ENCODE peak calls at places on chromosomes 1 and 21, in ten cellular contexts. R is H1, Z is adrenal gland, V is prostate gland, S is breast epithelium, W is transverse colon, J is right lobe of liver, C is heart left ventricle, O is uterus, K is thyroid gland. T is an unnamed sample.

GRCh38 chr1:9652379-9653194 is 1.1 kb downstream of the PIK3CD start:
- DNase-seq in R (no peak), C (peak; percentile 81), O (no peak), K (no peak), J (no peak), Z (no peak), S (no peak), W (peak; percentile 42), V (no peak), T (no peak)

GRCh38 chr21:42236693-42237092 is 17.8 kb downstream of the ABCG1 start:
- DNase-seq in S (no peak), O (no peak), Z (no peak), R (no peak), K (no peak), J (no peak), V (no peak), C (no peak), W (no peak), T (no peak)

GRCh38 chr1:159746676-159747075 is 32.3 kb upstream of the CRP start:
- DNase-seq in V (no peak), R (no peak), S (no peak), W (no peak), C (no peak), J (no peak), O (no peak), K (no peak), Z (no peak), T (no peak)

GRCh38 chr21:42631142-42631541 is 22.3 kb upstream of the PDE9A start:
- DNase-seq in S (no peak), V (no peak), W (peak; percentile 1), R (no peak), C (no peak), O (no peak), K (no peak), Z (peak; percentile 0), J (no peak), T (peak; percentile 37)

GRCh38 chr1:92915547-92915946 is 45.7 kb downstream of the DIPK1A start:
- DNase-seq in O (no peak), Z (no peak), W (no peak), S (no peak), J (no peak), R (no peak), K (no peak), C (no peak), V (no peak), T (no peak)

GRCh38 chr1:220775238-220775853 is 11.4 kb upstream of the MTARC1 start:
- DNase-seq in J (no peak), Z (no peak), C (no peak), O (no peak), V (no peak), W (peak; percentile 59), K (peak; percentile 47), S (no peak), R (no peak), T (no peak)

GRCh38 chr1:177600371-177600770 is 369.5 kb downstream of the SEC16B start:
- DNase-seq in J (no peak), R (no peak), S (no peak), O (no peak), V (no peak), C (no peak), W (no peak), Z (no peak), K (no peak), T (no peak)

GRCh38 chr1:73839922-73840321 is 358.1 kb downstream of the LRRIQ3 start:
- DNase-seq in V (no peak), W (no peak), J (no peak), Z (no peak), O (no peak), R (no peak), C (no peak), S (no peak), K (peak; percentile 11), T (no peak)

GRCh38 chr1:145824499-145824842 is 471 bp downstream of the POLR3C start:
- DNase-seq in S (no peak), O (no peak), Z (no peak), R (no peak), J (no peak), K (no peak), C (no peak), V (no peak), W (no peak), T (no peak)

GRCh38 chr1:105137543-105138444 is 1388.1 kb downstream of the AMY1C start:
- DNase-seq in O (no peak), V (no peak), Z (peak; percentile 18), S (no peak), K (no peak), W (no peak), C (peak; percentile 57), J (no peak), R (peak; percentile 62), T (no peak)

GRCh38 chr1:22024485-22025367 is 23.3 kb downstream of the CELA3A start:
- DNase-seq in V (peak; percentile 27), W (peak; percentile 70), Z (peak; percentile 74), S (peak; percentile 56), K (peak; percentile 44), J (peak; percentile 55), C (peak; percentile 66), R (no peak), O (peak; percentile 40), T (peak; percentile 51)

GRCh38 chr1:39398278-39399010 is 93.0 kb upstream of the BMP8A start:
- DNase-seq in V (no peak), O (peak; percentile 34), J (no peak), Z (peak; percentile 87), R (no peak), S (peak; percentile 37), W (peak; percentile 71), K (peak; percentile 87), C (no peak), T (peak; percentile 78)
- H3K4me3 ChIP-seq in V (no peak overlapping the region), O (no peak overlapping the region), J (no peak overlapping the region), Z (no peak overlapping the region), R (no peak overlapping the region), S (no peak overlapping the region), W (no peak overlapping the region), K (no peak overlapping the region), C (no peak overlapping the region), T (no peak overlapping the region)

DNA sequence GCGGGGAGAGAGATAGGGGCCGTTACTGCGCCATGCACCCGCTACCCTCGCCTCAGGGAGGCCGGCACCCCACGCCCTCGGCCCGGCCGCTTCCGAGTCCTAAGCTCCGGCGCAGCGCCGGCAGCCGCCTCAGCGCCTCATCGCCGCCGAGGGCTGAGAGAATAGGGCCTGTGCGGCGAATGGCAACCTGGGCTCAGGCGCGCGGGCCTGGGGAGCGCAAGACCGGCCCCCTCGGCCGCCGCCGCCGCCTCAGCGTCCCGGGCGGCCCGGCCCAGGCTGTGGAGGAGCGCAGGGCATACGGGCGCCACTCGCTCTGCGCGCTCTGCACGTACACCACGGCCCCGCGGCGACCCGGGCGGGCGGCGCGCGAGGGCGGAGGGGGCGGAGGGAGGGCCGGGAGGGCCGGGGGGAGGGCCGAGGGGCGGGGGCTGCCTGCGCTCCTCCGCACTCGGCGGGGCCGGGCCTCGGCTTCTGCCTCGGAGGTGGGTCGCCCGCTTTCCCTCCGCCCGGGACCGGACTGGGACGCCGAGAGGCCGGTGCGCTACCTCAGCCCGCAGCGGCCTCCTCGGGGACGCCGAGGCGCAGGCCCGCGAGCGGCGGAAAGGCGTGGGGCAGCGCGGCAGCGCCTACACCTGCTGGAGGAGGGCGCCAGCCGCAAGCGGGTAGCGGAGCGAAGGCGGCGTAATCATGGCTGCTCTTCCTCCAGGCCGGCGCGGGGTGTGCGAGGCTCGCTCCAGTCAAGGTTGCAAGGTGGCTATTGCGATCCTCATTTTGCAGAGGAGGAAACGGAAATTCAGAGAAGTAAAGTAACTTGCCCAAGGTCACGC is at the start of gene EGLN1:
- DNase-seq in O (peak; percentile 83), S (peak; percentile 57), K (peak; percentile 89), J (peak; percentile 93), W (peak; percentile 89), V (peak; percentile 76), Z (peak; percentile 84), R (peak; percentile 19), C (peak; percentile 94), T (peak; percentile 61)
- TF ChIP-seq POLR2A in O (peak; percentile 81), S (peak; percentile 58), K (peak; percentile 91), J (peak; percentile 97), W (peak; percentile 91), V (peak; percentile 65), Z (peak; percentile 66), R (peak; percentile 55), C (no peak), T (no peak)

GRCh38 chr1:205678286-205679111 is 1.8 kb downstream of the SLC45A3 start:
- DNase-seq in O (peak; percentile 46), V (no peak), C (peak; percentile 69), S (no peak), J (peak; percentile 71), W (no peak), K (peak; percentile 19), Z (peak; percentile 60), R (no peak), T (no peak)
- H3K4me3 ChIP-seq in O (no peak overlapping the region), V (peak overlapping the region; percentile 84), C (peak overlapping the region; percentile 2), S (peak overlapping the region; percentile 71), J (peak overlapping the region; percentile 94), W (no peak overlapping the region), K (no peak overlapping the region), Z (no peak overlapping the region), R (no peak overlapping the region), T (no peak overlapping the region)

DNA sequence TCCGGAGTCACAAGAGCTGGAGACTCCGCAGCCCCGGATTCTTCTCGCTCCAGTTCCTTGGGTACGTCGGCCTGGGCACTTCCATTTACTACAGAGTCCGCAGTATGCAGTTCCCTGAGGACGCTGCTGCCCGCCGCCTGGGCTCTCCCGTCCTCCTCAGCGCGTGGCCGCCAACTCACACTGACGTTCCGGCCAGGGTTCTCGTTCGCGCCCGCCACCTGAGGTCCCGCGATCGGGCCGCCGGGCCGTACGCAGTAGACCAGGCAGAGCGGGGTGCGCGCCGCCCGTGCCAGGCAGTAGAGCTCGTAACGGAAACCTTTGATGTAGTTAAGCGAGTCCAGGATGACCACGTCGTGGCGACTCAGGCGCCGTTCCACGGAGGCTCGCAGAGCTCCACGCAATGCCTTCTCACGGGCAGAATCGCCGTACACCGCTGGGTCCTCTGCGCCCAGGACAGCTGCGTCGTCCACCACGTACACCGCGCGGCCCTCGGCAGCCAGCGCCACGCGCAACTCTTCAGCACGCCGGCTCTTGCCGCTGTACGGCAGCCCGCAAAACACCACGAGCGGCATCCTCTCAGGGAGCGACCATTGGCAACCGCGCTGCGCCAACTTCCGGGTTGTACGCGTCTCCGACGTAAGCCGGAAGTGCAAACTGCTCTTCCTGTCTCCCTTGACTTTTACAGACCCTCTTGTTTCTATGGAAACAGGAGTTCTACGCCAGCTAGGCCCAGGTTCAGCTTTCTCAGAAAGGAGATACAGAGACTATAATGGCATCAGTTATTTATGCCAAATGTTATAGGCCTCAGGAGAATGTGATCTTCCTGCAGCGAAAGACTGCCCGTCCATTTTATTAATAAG is at the start of gene KTI12:
- DNase-seq in R (peak; percentile 70), O (peak; percentile 84), Z (peak; percentile 86), K (peak; percentile 87), S (peak; percentile 68), W (peak; percentile 89), J (peak; percentile 85), C (peak; percentile 93), V (peak; percentile 76), T (peak; percentile 72)
- TF ChIP-seq POLR2A in R (peak; percentile 59), O (peak; percentile 54), Z (peak; percentile 56), K (peak; percentile 65), S (peak; percentile 38), W (peak; percentile 77), J (peak; percentile 51), C (no peak), V (peak; percentile 41), T (no peak)

DNA sequence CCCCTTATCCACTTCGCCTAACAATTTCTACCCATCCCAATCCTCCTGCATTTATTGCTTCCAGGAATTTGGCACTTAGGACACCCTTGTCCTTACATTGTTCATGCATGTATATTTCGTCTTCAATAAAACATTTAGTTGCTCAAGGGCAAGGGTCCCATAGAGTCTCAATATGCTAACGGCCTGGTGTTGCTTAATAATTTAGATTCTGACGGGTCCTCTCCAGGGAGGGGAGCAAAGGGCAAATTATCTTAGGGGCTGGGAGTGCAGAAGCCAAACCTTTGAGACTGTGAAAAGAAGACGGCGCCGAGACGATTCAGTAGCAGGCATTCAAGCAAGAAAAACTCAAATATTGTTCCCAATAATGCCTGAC is 468 bp upstream of the CR1L start:
- DNase-seq in O (no peak), S (no peak), K (no peak), V (no peak), W (no peak), J (no peak), C (no peak), R (no peak), Z (no peak), T (no peak)
- H3K4me3 ChIP-seq in O (peak overlapping the region; percentile 46), S (peak overlapping the region; percentile 76), K (no peak overlapping the region), V (peak overlapping the region; percentile 45), W (no peak overlapping the region), J (peak overlapping the region; percentile 61), C (peak overlapping the region; percentile 47), R (no peak overlapping the region), Z (no peak overlapping the region), T (peak overlapping the region; percentile 36)